ENCODE peak calls at places on chromosomes 3 and 15, in eight cellular contexts. One of them, this sample, is unnamed.

GRCh38 chr3:73056365-73057150 is 4.9 kb upstream of the EBLN2 start:
- DNase-seq in endodermal cell: no peak
- DNase-seq in cardiac muscle cell: no peak
- DNase-seq in breast epithelium: no peak
- DNase-seq in A549: peak; percentile 12
- DNase-seq in neuronal stem cell: no peak
- DNase-seq in fibroblast of lung: peak; percentile 81
- DNase-seq in astrocyte: no peak
- DNase-seq in this sample: no peak

GRCh38 chr3:14897266-14897665 is 50.1 kb upstream of the NR2C2 start:
- DNase-seq in endodermal cell: no peak
- DNase-seq in A549: no peak
- DNase-seq in astrocyte: no peak
- DNase-seq in breast epithelium: no peak
- DNase-seq in cardiac muscle cell: no peak
- DNase-seq in fibroblast of lung: no peak
- DNase-seq in neuronal stem cell: no peak
- DNase-seq in this sample: no peak

GRCh38 chr3:190863119-190863465 is 598 bp upstream of the GMNC start:
- DNase-seq in A549: no peak
- DNase-seq in cardiac muscle cell: no peak
- DNase-seq in breast epithelium: no peak
- DNase-seq in neuronal stem cell: no peak
- DNase-seq in fibroblast of lung: peak; percentile 2
- DNase-seq in astrocyte: peak; percentile 5
- DNase-seq in endodermal cell: no peak
- DNase-seq in this sample: no peak

GRCh38 chr15:64009798-64010241 is 36.5 kb downstream of the DAPK2 start:
- DNase-seq in A549: no peak
- DNase-seq in cardiac muscle cell: no peak
- DNase-seq in neuronal stem cell: no peak
- DNase-seq in breast epithelium: no peak
- DNase-seq in fibroblast of lung: no peak
- DNase-seq in astrocyte: peak; percentile 66
- DNase-seq in endodermal cell: no peak
- DNase-seq in this sample: no peak

GRCh38 chr15:49439678-49440375 is 16.8 kb downstream of the FGF7 start:
- DNase-seq in breast epithelium: no peak
- DNase-seq in cardiac muscle cell: no peak
- DNase-seq in fibroblast of lung: no peak
- DNase-seq in A549: no peak
- DNase-seq in astrocyte: peak; percentile 80
- DNase-seq in neuronal stem cell: no peak
- DNase-seq in endodermal cell: no peak
- DNase-seq in this sample: no peak

GRCh38 chr15:33860749-33861148 is 107.5 kb upstream of the CHRM5 start:
- DNase-seq in endodermal cell: no peak
- DNase-seq in fibroblast of lung: peak; percentile 24
- DNase-seq in astrocyte: peak; percentile 66
- DNase-seq in cardiac muscle cell: no peak
- DNase-seq in neuronal stem cell: no peak
- DNase-seq in breast epithelium: no peak
- DNase-seq in A549: peak; percentile 17
- DNase-seq in this sample: no peak

GRCh38 chr3:193372783-193373182 is 5.8 kb downstream of the ATP13A5 start:
- DNase-seq in astrocyte: no peak
- DNase-seq in cardiac muscle cell: no peak
- DNase-seq in fibroblast of lung: no peak
- DNase-seq in breast epithelium: no peak
- DNase-seq in neuronal stem cell: no peak
- DNase-seq in A549: no peak
- DNase-seq in endodermal cell: no peak
- DNase-seq in this sample: no peak

GRCh38 chr3:56468184-56469106 is at the start of gene ERC2:
- DNase-seq in breast epithelium: no peak
- DNase-seq in A549: peak; percentile 6
- DNase-seq in astrocyte: peak; percentile 6
- DNase-seq in fibroblast of lung: peak; percentile 3
- DNase-seq in endodermal cell: peak; percentile 97
- DNase-seq in cardiac muscle cell: peak; percentile 93
- DNase-seq in neuronal stem cell: peak; percentile 78
- DNase-seq in this sample: no peak

GRCh38 chr3:30500666-30501399 is 105.6 kb upstream of the TGFBR2 start:
- DNase-seq in cardiac muscle cell: no peak
- DNase-seq in endodermal cell: no peak
- DNase-seq in breast epithelium: no peak
- DNase-seq in astrocyte: no peak
- DNase-seq in fibroblast of lung: no peak
- DNase-seq in A549: no peak
- DNase-seq in neuronal stem cell: no peak
- DNase-seq in this sample: no peak

GRCh38 chr15:52093539-52094502 is 18.8 kb downstream of the BCL2L10 start:
- DNase-seq in fibroblast of lung: peak; percentile 90
- DNase-seq in A549: peak; percentile 46
- DNase-seq in astrocyte: peak; percentile 93
- DNase-seq in breast epithelium: peak; percentile 76
- DNase-seq in endodermal cell: no peak
- DNase-seq in cardiac muscle cell: no peak
- DNase-seq in neuronal stem cell: no peak
- DNase-seq in this sample: peak; percentile 75

GRCh38 chr3:37290551-37290950 is 116.2 kb upstream of the LRRFIP2 start:
- DNase-seq in A549: no peak
- DNase-seq in breast epithelium: no peak
- DNase-seq in neuronal stem cell: no peak
- DNase-seq in cardiac muscle cell: no peak
- DNase-seq in endodermal cell: no peak
- DNase-seq in fibroblast of lung: peak; percentile 36
- DNase-seq in astrocyte: peak; percentile 75
- DNase-seq in this sample: no peak

GRCh38 chr15:23069496-23070166 is 30.3 kb upstream of the TUBGCP5 start:
- DNase-seq in A549: peak; percentile 48
- DNase-seq in cardiac muscle cell: no peak
- DNase-seq in breast epithelium: no peak
- DNase-seq in fibroblast of lung: no peak
- DNase-seq in endodermal cell: peak; percentile 60
- DNase-seq in astrocyte: no peak
- DNase-seq in neuronal stem cell: no peak
- DNase-seq in this sample: no peak

GRCh38 chr15:53658827-53659226 is 100.6 kb downstream of the WDR72 start:
- DNase-seq in neuronal stem cell: no peak
- DNase-seq in astrocyte: peak; percentile 0
- DNase-seq in fibroblast of lung: peak; percentile 6
- DNase-seq in cardiac muscle cell: peak; percentile 74
- DNase-seq in breast epithelium: no peak
- DNase-seq in A549: no peak
- DNase-seq in endodermal cell: no peak
- DNase-seq in this sample: no peak

GRCh38 chr3:12835005-12835665 is 6.2 kb downstream of the RPL32 start:
- DNase-seq in A549: no peak
- DNase-seq in astrocyte: no peak
- DNase-seq in breast epithelium: no peak
- DNase-seq in fibroblast of lung: no peak
- DNase-seq in endodermal cell: no peak
- DNase-seq in cardiac muscle cell: no peak
- DNase-seq in neuronal stem cell: no peak
- DNase-seq in this sample: no peak

GRCh38 chr3:27134165-27134796 is 234.9 kb downstream of the NEK10 start:
- DNase-seq in fibroblast of lung: peak; percentile 74
- DNase-seq in neuronal stem cell: peak; percentile 66
- DNase-seq in astrocyte: peak; percentile 29
- DNase-seq in A549: peak; percentile 43
- DNase-seq in endodermal cell: peak; percentile 87
- DNase-seq in breast epithelium: peak; percentile 46
- DNase-seq in cardiac muscle cell: peak; percentile 77
- DNase-seq in this sample: no peak

GRCh38 chr3:132256984-132257383 is 60.2 kb upstream of the ACP3 start:
- DNase-seq in neuronal stem cell: peak; percentile 41
- DNase-seq in endodermal cell: peak; percentile 84
- DNase-seq in fibroblast of lung: peak; percentile 81
- DNase-seq in cardiac muscle cell: peak; percentile 79
- DNase-seq in A549: no peak
- DNase-seq in breast epithelium: peak; percentile 20
- DNase-seq in astrocyte: peak; percentile 46
- DNase-seq in this sample: no peak

GRCh38 chr15:20665653-20666052 is 124.1 kb upstream of the GOLGA6L6 start:
- DNase-seq in A549: no peak
- DNase-seq in neuronal stem cell: no peak
- DNase-seq in endodermal cell: no peak
- DNase-seq in breast epithelium: no peak
- DNase-seq in cardiac muscle cell: no peak
- DNase-seq in astrocyte: no peak
- DNase-seq in fibroblast of lung: no peak
- DNase-seq in this sample: no peak

GRCh38 chr3:69684309-69684981 is 54.8 kb upstream of the MITF start:
- DNase-seq in breast epithelium: no peak
- DNase-seq in neuronal stem cell: no peak
- DNase-seq in endodermal cell: no peak
- DNase-seq in A549: no peak
- DNase-seq in fibroblast of lung: no peak
- DNase-seq in astrocyte: no peak
- DNase-seq in cardiac muscle cell: no peak
- DNase-seq in this sample: no peak

GRCh38 chr3:69688400-69688799 is 50.9 kb upstream of the MITF start:
- DNase-seq in A549: no peak
- DNase-seq in endodermal cell: no peak
- DNase-seq in neuronal stem cell: no peak
- DNase-seq in cardiac muscle cell: no peak
- DNase-seq in astrocyte: no peak
- DNase-seq in breast epithelium: no peak
- DNase-seq in fibroblast of lung: no peak
- DNase-seq in this sample: no peak

DNA sequence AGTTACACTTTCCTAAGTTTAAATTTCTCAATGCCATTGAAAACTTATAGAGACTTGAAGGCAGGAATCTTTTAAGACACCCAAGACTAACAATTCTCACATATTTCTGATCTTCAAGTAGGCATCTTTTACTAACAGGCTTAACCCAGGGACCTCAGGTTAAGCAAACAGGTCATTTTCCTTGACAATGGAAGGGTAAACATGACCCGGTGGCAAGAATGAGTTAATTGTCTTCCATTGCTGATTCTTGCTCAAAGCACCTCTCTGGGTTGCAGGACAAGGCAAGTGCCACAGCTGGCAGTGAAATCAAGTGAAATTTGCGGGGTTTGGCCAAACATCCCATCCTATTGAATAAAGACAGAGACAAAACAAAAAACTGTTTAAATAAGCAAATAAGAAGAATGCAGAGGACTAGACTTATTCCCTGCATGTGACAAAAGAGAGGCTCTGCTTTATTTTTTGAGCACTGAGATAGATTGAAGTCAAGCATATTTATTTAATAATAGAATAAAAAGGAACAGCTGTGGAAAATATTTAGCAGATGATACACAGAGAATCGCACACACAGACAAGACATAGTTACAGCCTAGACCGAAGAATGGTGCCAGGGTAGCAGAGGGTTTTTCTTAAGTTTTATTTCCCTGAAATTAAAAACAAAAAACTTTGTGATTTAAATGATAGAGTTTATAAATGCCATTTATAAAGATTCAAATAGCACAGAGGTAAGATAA is 56.0 kb upstream of the MITF start:
- DNase-seq in neuronal stem cell: no peak
- DNase-seq in astrocyte: no peak
- DNase-seq in A549: no peak
- DNase-seq in cardiac muscle cell: no peak
- DNase-seq in fibroblast of lung: no peak
- DNase-seq in endodermal cell: peak; percentile 64
- DNase-seq in breast epithelium: no peak
- DNase-seq in this sample: no peak
- H3K4me3 ChIP-seq in neuronal stem cell: no peak overlapping the region
- H3K4me3 ChIP-seq in astrocyte: no peak overlapping the region
- H3K4me3 ChIP-seq in A549: no peak overlapping the region
- H3K4me3 ChIP-seq in cardiac muscle cell: no peak overlapping the region
- H3K4me3 ChIP-seq in fibroblast of lung: no peak overlapping the region
- H3K4me3 ChIP-seq in endodermal cell: peak overlapping the region; percentile 70
- H3K4me3 ChIP-seq in breast epithelium: no peak overlapping the region
- H3K4me3 ChIP-seq in this sample: no peak overlapping the region

DNA sequence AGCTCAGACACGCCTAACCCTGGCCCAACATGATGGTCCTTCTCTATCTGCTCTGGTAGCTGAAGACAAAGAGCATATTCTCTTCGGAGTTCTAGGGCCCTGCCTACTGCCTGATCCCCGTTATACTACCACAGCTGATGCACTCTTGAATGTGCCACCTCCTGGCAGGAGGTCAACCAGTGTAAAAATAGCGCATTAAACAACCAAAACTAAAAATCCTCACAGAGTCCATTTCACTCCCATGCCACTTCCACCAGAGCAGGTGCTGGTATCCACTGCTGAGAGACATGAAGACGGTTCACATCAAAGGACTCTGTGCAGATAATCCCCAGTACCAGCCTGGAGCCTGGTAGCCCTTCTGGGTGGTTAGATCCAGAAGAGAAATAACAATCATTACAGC is 44.5 kb downstream of the CEP70 start:
- DNase-seq in endodermal cell: no peak
- DNase-seq in neuronal stem cell: no peak
- DNase-seq in breast epithelium: no peak
- DNase-seq in cardiac muscle cell: no peak
- DNase-seq in A549: no peak
- DNase-seq in astrocyte: no peak
- DNase-seq in fibroblast of lung: no peak
- DNase-seq in this sample: no peak
- H3K4me1 ChIP-seq in endodermal cell: no peaks in the 10 kb centered on the region
- H3K4me1 ChIP-seq in neuronal stem cell: no peaks in the 10 kb centered on the region
- H3K4me1 ChIP-seq in breast epithelium: no peaks in the 10 kb centered on the region
- H3K4me1 ChIP-seq in cardiac muscle cell: no peaks in the 10 kb centered on the region
- H3K4me1 ChIP-seq in A549: no peaks in the 10 kb centered on the region
- H3K4me1 ChIP-seq in astrocyte: no peaks in the 10 kb centered on the region
- H3K4me1 ChIP-seq in fibroblast of lung: no peaks in the 10 kb centered on the region
- H3K4me1 ChIP-seq in this sample: no peaks in the 10 kb centered on the region

DNA sequence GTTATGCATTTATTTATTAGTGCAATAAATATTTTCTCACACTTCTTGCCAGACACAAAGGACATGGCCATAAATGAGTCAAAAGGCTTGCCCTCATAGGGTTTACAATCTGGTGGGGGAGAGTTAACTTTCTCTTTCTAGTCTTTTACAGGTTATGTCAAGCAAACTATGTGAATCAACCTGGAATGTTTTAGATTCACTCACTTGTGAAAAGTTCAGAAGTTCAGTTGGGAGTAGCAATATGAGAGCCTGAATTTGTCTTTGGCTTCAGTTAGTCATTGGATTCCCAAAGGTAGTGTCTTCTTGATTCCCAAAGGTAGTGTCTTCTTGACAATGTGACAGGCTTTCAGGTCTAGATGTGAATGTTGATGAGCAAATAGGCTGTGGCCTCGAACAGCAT is 264.8 kb downstream of the SOX2 start:
- DNase-seq in astrocyte: no peak
- DNase-seq in fibroblast of lung: no peak
- DNase-seq in cardiac muscle cell: no peak
- DNase-seq in neuronal stem cell: no peak
- DNase-seq in A549: no peak
- DNase-seq in breast epithelium: no peak
- DNase-seq in endodermal cell: no peak
- DNase-seq in this sample: no peak
- H3K27ac ChIP-seq in astrocyte: no peak overlapping the region
- H3K27ac ChIP-seq in fibroblast of lung: no peak overlapping the region
- H3K27ac ChIP-seq in cardiac muscle cell: no peak overlapping the region
- H3K27ac ChIP-seq in neuronal stem cell: no peak overlapping the region
- H3K27ac ChIP-seq in A549: no peak overlapping the region
- H3K27ac ChIP-seq in breast epithelium: no peak overlapping the region
- H3K27ac ChIP-seq in endodermal cell: no peak overlapping the region
- H3K27ac ChIP-seq in this sample: no peak overlapping the region

GRCh38 chr15:40084657-40085056 is 24.0 kb downstream of the BMF start:
- DNase-seq in astrocyte: no peak
- DNase-seq in A549: no peak
- DNase-seq in neuronal stem cell: no peak
- DNase-seq in fibroblast of lung: no peak
- DNase-seq in endodermal cell: no peak
- DNase-seq in breast epithelium: no peak
- DNase-seq in cardiac muscle cell: no peak
- DNase-seq in this sample: no peak
- H3K4me3 ChIP-seq in astrocyte: no peak overlapping the region
- H3K4me3 ChIP-seq in A549: no peak overlapping the region
- H3K4me3 ChIP-seq in neuronal stem cell: no peak overlapping the region
- H3K4me3 ChIP-seq in fibroblast of lung: no peak overlapping the region
- H3K4me3 ChIP-seq in endodermal cell: no peak overlapping the region
- H3K4me3 ChIP-seq in breast epithelium: no peak overlapping the region
- H3K4me3 ChIP-seq in cardiac muscle cell: no peak overlapping the region
- H3K4me3 ChIP-seq in this sample: no peak overlapping the region

This sample was measured in ascending aorta.